ENCODE peak calls at places on chromosomes 13 and 19, in seven cellular contexts. H is nephron progenitor cell, N is non-pigmented ciliary epithelial cell, J is neural progenitor cell, L is mesothelial cell of epicardium, S is SK-N-DZ, Z is caudate nucleus. B is an unnamed sample.
A peak's percentile ranks its signal among the peaks of the same experiment; 100 is the strongest.

GRCh38 chr13:70339738-70340137 is 231.5 kb upstream of the KLHL1 start:
- DNase-seq in H (peak; percentile 32), N (no peak), J (peak; percentile 64), L (no peak), S (peak; percentile 30), Z (no peak), B (no peak)

GRCh38 chr19:35986664-35987570 is 8.1 kb upstream of the SDHAF1 start:
- DNase-seq in H (peak; percentile 60), N (no peak), J (peak; percentile 76), L (no peak), S (peak; percentile 58), Z (no peak), B (peak; percentile 68)

GRCh38 chr19:37654525-37654832 is 786 bp downstream of the ZFP30 start:
- DNase-seq in H (no peak), N (no peak), J (peak; percentile 74), L (no peak), S (no peak), Z (no peak), B (no peak)

GRCh38 chr19:45451181-45451849 is 16.5 kb upstream of the FOSB start:
- DNase-seq in H (no peak), N (no peak), J (no peak), L (no peak), S (no peak), Z (no peak), B (no peak)

GRCh38 chr19:47239610-47240296 is 8.8 kb upstream of the BBC3 start:
- DNase-seq in H (peak; percentile 83), N (no peak), J (peak; percentile 89), L (no peak), S (no peak), Z (peak; percentile 59), B (peak; percentile 65)

GRCh38 chr13:80716610-80717081 is 375.7 kb upstream of the SPRY2 start:
- DNase-seq in H (no peak), N (no peak), J (no peak), L (no peak), S (no peak), Z (no peak), B (no peak)

GRCh38 chr13:114089341-114089740 is 43.1 kb downstream of the RASA3 start:
- DNase-seq in H (no peak), N (no peak), J (no peak), L (no peak), S (no peak), Z (no peak), B (no peak)

GRCh38 chr19:13441810-13442512 is 64.3 kb downstream of the CACNA1A start:
- DNase-seq in H (peak; percentile 92), N (no peak), J (peak; percentile 91), L (peak; percentile 63), S (no peak), Z (no peak), B (no peak)

GRCh38 chr13:93771782-93772181 is 545.2 kb downstream of the GPC6 start:
- DNase-seq in H (no peak), N (no peak), J (no peak), L (no peak), S (no peak), Z (no peak), B (no peak)